ENCODE peak calls at places on chromosomes 16 and 17, in nine cellular contexts. K is iris pigment epithelial cell; Y is fibroblast of pulmonary artery; M is WTC11; B is EL; N is Right ventricle myocardium superior; F is stimulated activated CD8-positive, alpha-beta memory T cell treated with anti-CD3 and anti-CD28 coated beads, Interleukin-15, amount 100 ng/mL, for 24 hours; V is IMR-90; C is HuH-7.5. T is an unnamed sample.

GRCh38 chr17:4407851-4408250 is 25.9 kb upstream of the SPNS3 start:
- DNase-seq in K (no peak), F (no peak), C (no peak), Y (peak; percentile 18), M (no peak), N (no peak), V (no peak), B (no peak), T (no peak)

GRCh38 chr17:39167492-39167891 is 1.5 kb upstream of the ARL5C start:
- DNase-seq in C (no peak), N (no peak), B (no peak), M (no peak), K (no peak), F (no peak), Y (no peak), V (no peak), T (no peak)

GRCh38 chr16:50093607-50094570 is 28.1 kb downstream of the HEATR3 start:
- DNase-seq in K (no peak), M (no peak), N (peak; percentile 77), B (no peak), C (no peak), F (no peak), Y (no peak), V (no peak), T (no peak)

GRCh38 chr16:74698220-74698619 is 2.4 kb downstream of the MLKL start:
- DNase-seq in K (peak; percentile 22), B (peak; percentile 22), V (peak; percentile 8), C (no peak), N (no peak), M (no peak), F (no peak), Y (no peak), T (no peak)

GRCh38 chr16:14172200-14172805 is 101.2 kb downstream of the MRTFB start:
- DNase-seq in K (peak; percentile 92), N (no peak), C (no peak), V (peak; percentile 84), Y (peak; percentile 84), B (peak; percentile 74), M (no peak), F (no peak), T (no peak)

GRCh38 chr16:49492090-49492801 is 118.6 kb downstream of the C16orf78 start:
- DNase-seq in K (peak; percentile 4), C (peak; percentile 73), M (peak; percentile 82), F (peak; percentile 15), Y (peak; percentile 12), B (no peak), V (no peak), N (peak; percentile 66), T (peak; percentile 62)

GRCh38 chr17:40551874-40552768 is 13.2 kb downstream of the CCR7 start:
- DNase-seq in M (peak; percentile 6), V (peak; percentile 99), Y (peak; percentile 86), F (no peak), C (peak; percentile 60), N (peak; percentile 65), B (peak; percentile 99), K (peak; percentile 99), T (no peak)

GRCh38 chr16:58451945-58452401 is 48.0 kb upstream of the NDRG4 start:
- DNase-seq in N (no peak), B (peak; percentile 53), M (no peak), K (peak; percentile 25), F (no peak), C (no peak), V (no peak), Y (peak; percentile 56), T (no peak)

GRCh38 chr17:68455756-68456528 is 1.4 kb downstream of the WIPI1 start:
- DNase-seq in M (no peak), N (no peak), B (peak; percentile 91), F (no peak), C (no peak), V (peak; percentile 89), K (peak; percentile 95), Y (peak; percentile 95), T (no peak)

GRCh38 chr16:12539185-12539929 is 264.3 kb downstream of the CPPED1 start:
- DNase-seq in F (no peak), N (no peak), Y (no peak), K (peak; percentile 68), V (peak; percentile 80), C (no peak), B (peak; percentile 57), M (no peak), T (no peak)

GRCh38 chr16:1078579-1079021 is 6.1 kb downstream of the SSTR5 start:
- DNase-seq in F (no peak), B (peak; percentile 26), K (peak; percentile 63), N (no peak), Y (peak; percentile 62), V (peak; percentile 54), C (peak; percentile 79), M (no peak), T (no peak)

GRCh38 chr17:8939496-8940334 is 25.8 kb downstream of the PIK3R5 start:
- DNase-seq in V (no peak), F (no peak), B (no peak), N (no peak), Y (no peak), M (no peak), C (no peak), K (no peak), T (no peak)

GRCh38 chr16:57532251-57532625 is 4.1 kb downstream of the CCDC102A start:
- DNase-seq in B (no peak), N (no peak), C (no peak), M (peak; percentile 6), Y (no peak), K (no peak), V (no peak), F (no peak), T (no peak)

GRCh38 chr16:8568231-8568617 is 22.1 kb downstream of the TMEM114 start:
- DNase-seq in C (no peak), F (no peak), B (no peak), Y (no peak), M (no peak), N (no peak), V (peak; percentile 4), K (no peak), T (no peak)

GRCh38 chr16:64250866-64251265 is 871.0 kb downstream of the CDH11 start:
- DNase-seq in V (peak; percentile 47), B (peak; percentile 3), M (no peak), C (no peak), F (no peak), Y (peak; percentile 21), K (peak; percentile 2), N (no peak), T (no peak)

GRCh38 chr16:58506241-58507194 is 6.6 kb downstream of the NDRG4 start:
- DNase-seq in F (no peak), C (no peak), B (no peak), K (no peak), N (no peak), V (no peak), M (no peak), Y (no peak), T (no peak)

GRCh38 chr16:17432902-17433576 is 37.7 kb downstream of the XYLT1 start:
- DNase-seq in M (no peak), N (no peak), C (no peak), B (no peak), K (no peak), V (peak; percentile 45), F (no peak), Y (peak; percentile 38), T (no peak)

GRCh38 chr16:1691956-1692355 is 13.9 kb downstream of the JPT2 start:
- DNase-seq in V (peak; percentile 77), F (no peak), C (no peak), Y (peak; percentile 74), M (no peak), B (peak; percentile 88), N (peak; percentile 22), K (peak; percentile 93), T (no peak)

GRCh38 chr16:27795992-27796614 is 246.2 kb downstream of the KATNIP start:
- DNase-seq in K (peak; percentile 35), N (peak; percentile 70), B (peak; percentile 30), Y (peak; percentile 56), F (peak; percentile 1), M (peak; percentile 85), V (peak; percentile 31), C (peak; percentile 43), T (peak; percentile 66)

GRCh38 chr16:79307214-79307613 is 293.3 kb downstream of the MAF start:
- DNase-seq in V (no peak), M (no peak), Y (no peak), B (no peak), C (no peak), F (no peak), N (peak; percentile 74), K (no peak), T (no peak)

GRCh38 chr17:76391200-76391715 is 6.8 kb downstream of the SPHK1 start:
- DNase-seq in F (no peak), N (no peak), Y (no peak), M (no peak), V (no peak), B (no peak), C (no peak), K (no peak), T (no peak)

GRCh38 chr17:18141210-18141803 is 32.8 kb downstream of the MYO15A start:
- DNase-seq in M (no peak), B (peak; percentile 57), N (no peak), K (peak; percentile 43), V (peak; percentile 55), C (no peak), Y (peak; percentile 70), F (no peak), T (peak; percentile 47)

GRCh38 chr17:40168262-40168832 is 8.9 kb upstream of the RAPGEFL1 start:
- DNase-seq in F (no peak), M (no peak), C (peak; percentile 49), B (peak; percentile 73), N (no peak), Y (peak; percentile 87), K (peak; percentile 73), V (peak; percentile 69), T (no peak)

GRCh38 chr17:44546711-44547606 is 10.3 kb upstream of the FZD2 start:
- DNase-seq in F (no peak), K (peak; percentile 74), N (no peak), M (no peak), B (peak; percentile 86), Y (peak; percentile 58), V (peak; percentile 73), C (no peak), T (no peak)

GRCh38 chr17:48149174-48150106 is 41.9 kb downstream of the SNX11 start:
- DNase-seq in F (no peak), C (no peak), B (no peak), Y (peak; percentile 10), V (no peak), K (peak; percentile 14), N (no peak), M (peak; percentile 36), T (peak; percentile 55)

GRCh38 chr17:78723001-78723796 is 58.9 kb downstream of the CYTH1 start:
- DNase-seq in F (no peak), V (peak; percentile 45), C (no peak), Y (no peak), B (no peak), M (peak; percentile 78), K (no peak), N (peak; percentile 68), T (peak; percentile 64)

GRCh38 chr17:80445152-80446110 is 30.5 kb downstream of the ENDOV start:
- DNase-seq in K (no peak), F (no peak), C (no peak), Y (no peak), N (no peak), M (no peak), B (no peak), V (no peak), T (no peak)

GRCh38 chr17:65268832-65269231 is 131.7 kb downstream of the RGS9 start:
- DNase-seq in K (peak; percentile 55), V (peak; percentile 61), Y (peak; percentile 34), C (no peak), N (no peak), F (no peak), M (no peak), B (peak; percentile 55), T (no peak)